ENCODE peak calls at places on chromosomes 12 and 14, in five cellular contexts. I, X, T, K and C are unnamed samples.

GRCh38 chr12:89992668-89993401 is 284.2 kb upstream of the ATP2B1 start:
- DNase-seq in I (no peak), X (no peak), T (no peak), K (no peak), C (no peak)

GRCh38 chr14:60485057-60485599 is 735 bp downstream of the C14orf39 start:
- DNase-seq in I (no peak), X (no peak), T (no peak), K (no peak), C (no peak)

GRCh38 chr14:38045461-38045860 is 162.2 kb upstream of the SSTR1 start:
- DNase-seq in I (no peak), X (no peak), T (no peak), K (no peak), C (no peak)

GRCh38 chr12:110668480-110669192 is 20.3 kb downstream of the HVCN1 start:
- DNase-seq in I (no peak), X (no peak), T (no peak), K (no peak), C (no peak)

GRCh38 chr14:100071545-100071944 is 6.3 kb downstream of the EVL start:
- DNase-seq in I (no peak), X (no peak), T (no peak), K (no peak), C (no peak)

GRCh38 chr14:81453166-81453766 is 53.1 kb upstream of the STON2 start:
- DNase-seq in I (peak; percentile 35), X (peak; percentile 51), T (no peak), K (peak; percentile 34), C (peak; percentile 15)

GRCh38 chr12:7729683-7730195 is 17.4 kb downstream of the CLEC4C start:
- DNase-seq in I (no peak), X (no peak), T (no peak), K (no peak), C (no peak)

GRCh38 chr14:92646952-92647461 is 101.4 kb downstream of the LGMN start:
- DNase-seq in I (no peak), X (no peak), T (peak; percentile 98), K (no peak), C (no peak)

GRCh38 chr12:54207539-54208267 is 18.9 kb upstream of the SMUG1 start:
- DNase-seq in I (peak; percentile 65), X (peak; percentile 45), T (no peak), K (peak; percentile 96), C (peak; percentile 69)

GRCh38 chr12:24728366-24728765 is 220.5 kb downstream of the BCAT1 start:
- DNase-seq in I (no peak), X (no peak), T (no peak), K (no peak), C (no peak)

GRCh38 chr12:28374556-28374955 is 184.3 kb downstream of the CCDC91 start:
- DNase-seq in I (no peak), X (no peak), T (peak; percentile 16), K (no peak), C (no peak)

GRCh38 chr14:68702105-68702504 is 90.8 kb downstream of the ZFP36L1 start:
- DNase-seq in I (no peak), X (no peak), T (no peak), K (no peak), C (no peak)

GRCh38 chr14:65069874-65070709 is 32.2 kb downstream of the MAX start:
- DNase-seq in I (no peak), X (no peak), T (no peak), K (no peak), C (no peak)

GRCh38 chr12:103791350-103791920 is 49.6 kb downstream of the NT5DC3 start:
- DNase-seq in I (no peak), X (no peak), T (no peak), K (peak; percentile 14), C (no peak)

GRCh38 chr12:112061127-112061526 is 47.5 kb downstream of the NAA25 start:
- DNase-seq in I (no peak), X (no peak), T (no peak), K (no peak), C (no peak)

GRCh38 chr14:30874120-30874998 is at the start of gene COCH:
- DNase-seq in I (peak; percentile 27), X (peak; percentile 17), T (no peak), K (peak; percentile 65), C (no peak)

GRCh38 chr12:53775478-53776145 is 23.8 kb upstream of the CISTR start:
- DNase-seq in I (peak; percentile 46), X (peak; percentile 39), T (no peak), K (no peak), C (no peak)

GRCh38 chr14:35213869-35214387 is 78.3 kb upstream of the PSMA6 start:
- DNase-seq in I (no peak), X (no peak), T (no peak), K (no peak), C (no peak)

GRCh38 chr12:128916425-128916824 is 63.1 kb downstream of the GLT1D1 start:
- DNase-seq in I (no peak), X (no peak), T (no peak), K (no peak), C (no peak)

GRCh38 chr12:85835417-85835809 is 796 bp downstream of the RASSF9 start:
- DNase-seq in I (no peak), X (no peak), T (no peak), K (no peak), C (no peak)

GRCh38 chr12:93776581-93777018 is 99.4 kb downstream of the CRADD start:
- DNase-seq in I (no peak), X (no peak), T (peak; percentile 99), K (no peak), C (no peak)

GRCh38 chr14:30125322-30125944 is 197.8 kb upstream of the PRKD1 start:
- DNase-seq in I (no peak), X (no peak), T (no peak), K (no peak), C (no peak)

GRCh38 chr12:4909734-4910501 is at the start of gene KCNA1:
- DNase-seq in I (peak; percentile 31), X (no peak), T (no peak), K (peak; percentile 43), C (no peak)

GRCh38 chr12:125890983-125891382 is 825.7 kb downstream of the AACS start:
- DNase-seq in I (no peak), X (peak; percentile 19), T (no peak), K (no peak), C (no peak)